ENCODE peak calls at places on chromosome 3, in four cellular contexts. One of them, this sample, is unnamed.

GRCh38 chr3:156389151-156389760 is 165.7 kb downstream of the SSR3 start:
- DNase-seq in Kasumi-1: no peak
- DNase-seq in lower leg skin: no peak
- DNase-seq in adrenal gland: no peak
- DNase-seq in this sample: no peak

GRCh38 chr3:187016639-187017345 is 86.5 kb downstream of the ST6GAL1 start:
- DNase-seq in Kasumi-1: peak
- DNase-seq in lower leg skin: no peak
- DNase-seq in adrenal gland: no peak
- DNase-seq in this sample: no peak

GRCh38 chr3:144178607-144179006 is 207.0 kb downstream of the DIPK2A start:
- DNase-seq in Kasumi-1: no peak
- DNase-seq in lower leg skin: no peak
- DNase-seq in adrenal gland: no peak
- DNase-seq in this sample: no peak

GRCh38 chr3:42895332-42895868 is 10.5 kb upstream of the ZNF662 start:
- DNase-seq in Kasumi-1: no peak
- DNase-seq in lower leg skin: no peak
- DNase-seq in adrenal gland: no peak
- DNase-seq in this sample: no peak

GRCh38 chr3:115403791-115404190 is 219.5 kb upstream of the GAP43 start:
- DNase-seq in Kasumi-1: no peak
- DNase-seq in lower leg skin: no peak
- DNase-seq in adrenal gland: no peak
- DNase-seq in this sample: no peak

GRCh38 chr3:146189519-146190173 is 28.7 kb upstream of the PLOD2 start:
- DNase-seq in Kasumi-1: peak
- DNase-seq in lower leg skin: no peak
- DNase-seq in adrenal gland: peak
- DNase-seq in this sample: no peak

GRCh38 chr3:73786346-73786807 is 161.6 kb upstream of the PDZRN3 start:
- DNase-seq in Kasumi-1: no peak
- DNase-seq in lower leg skin: peak
- DNase-seq in adrenal gland: peak
- DNase-seq in this sample: no peak

GRCh38 chr3:170180107-170180951 is 1.2 kb downstream of the PHC3 start:
- DNase-seq in Kasumi-1: peak
- DNase-seq in lower leg skin: no peak
- DNase-seq in adrenal gland: peak
- DNase-seq in this sample: no peak

GRCh38 chr3:152254031-152254430 is 14.7 kb upstream of the MBNL1 start:
- DNase-seq in Kasumi-1: no peak
- DNase-seq in lower leg skin: no peak
- DNase-seq in adrenal gland: no peak
- DNase-seq in this sample: no peak

GRCh38 chr3:140203510-140203909 is 268.5 kb downstream of the CLSTN2 start:
- DNase-seq in Kasumi-1: no peak
- DNase-seq in lower leg skin: no peak
- DNase-seq in adrenal gland: no peak
- DNase-seq in this sample: no peak

GRCh38 chr3:87798567-87798947 is 260.2 kb downstream of the CGGBP1 start:
- DNase-seq in Kasumi-1: no peak
- DNase-seq in lower leg skin: no peak
- DNase-seq in adrenal gland: no peak
- DNase-seq in this sample: no peak

GRCh38 chr3:106836906-106837305 is 540.3 kb upstream of the CCDC54 start:
- DNase-seq in Kasumi-1: no peak
- DNase-seq in lower leg skin: no peak
- DNase-seq in adrenal gland: no peak
- DNase-seq in this sample: no peak

GRCh38 chr3:194487289-194488006 is 646 bp upstream of the ATP13A3 start:
- DNase-seq in Kasumi-1: peak
- DNase-seq in lower leg skin: peak
- DNase-seq in adrenal gland: peak
- DNase-seq in this sample: no peak

GRCh38 chr3:67083277-67083676 is 85.2 kb downstream of the KBTBD8 start:
- DNase-seq in Kasumi-1: peak
- DNase-seq in lower leg skin: no peak
- DNase-seq in adrenal gland: no peak
- DNase-seq in this sample: peak

GRCh38 chr3:61264281-61264680 is 13.0 kb upstream of the FHIT start:
- DNase-seq in Kasumi-1: no peak
- DNase-seq in lower leg skin: no peak
- DNase-seq in adrenal gland: no peak
- DNase-seq in this sample: no peak

GRCh38 chr3:134074001-134074789 is 44.5 kb upstream of the SLCO2A1 start:
- DNase-seq in Kasumi-1: no peak
- DNase-seq in lower leg skin: peak
- DNase-seq in adrenal gland: no peak
- DNase-seq in this sample: no peak

GRCh38 chr3:42090973-42091731 is at the start of gene TRAK1:
- DNase-seq in Kasumi-1: no peak
- DNase-seq in lower leg skin: peak
- DNase-seq in adrenal gland: peak
- DNase-seq in this sample: no peak

GRCh38 chr3:60932669-60933068 is 318.6 kb downstream of the FHIT start:
- DNase-seq in Kasumi-1: peak
- DNase-seq in lower leg skin: no peak
- DNase-seq in adrenal gland: no peak
- DNase-seq in this sample: no peak

GRCh38 chr3:33848624-33849347 is 50.4 kb downstream of the PDCD6IP start:
- DNase-seq in Kasumi-1: peak
- DNase-seq in lower leg skin: no peak
- DNase-seq in adrenal gland: no peak
- DNase-seq in this sample: no peak

GRCh38 chr3:127072221-127072771 is 89.4 kb downstream of the PLXNA1 start:
- DNase-seq in Kasumi-1: no peak
- DNase-seq in lower leg skin: no peak
- DNase-seq in adrenal gland: no peak
- DNase-seq in this sample: no peak

GRCh38 chr3:189142527-189142926 is 29.2 kb upstream of the TPRG1 start:
- DNase-seq in Kasumi-1: no peak
- DNase-seq in lower leg skin: no peak
- DNase-seq in adrenal gland: no peak
- DNase-seq in this sample: no peak

GRCh38 chr3:147390589-147391569 is 15.5 kb downstream of the ZIC4 start:
- DNase-seq in Kasumi-1: no peak
- DNase-seq in lower leg skin: peak
- DNase-seq in adrenal gland: no peak
- DNase-seq in this sample: no peak

GRCh38 chr3:21729888-21730459 is 21.0 kb downstream of the ZNF385D start:
- DNase-seq in Kasumi-1: no peak
- DNase-seq in lower leg skin: no peak
- DNase-seq in adrenal gland: no peak
- DNase-seq in this sample: no peak

GRCh38 chr3:166637984-166638530 is 742.0 kb downstream of the ZBBX start:
- DNase-seq in Kasumi-1: no peak
- DNase-seq in lower leg skin: no peak
- DNase-seq in adrenal gland: no peak
- DNase-seq in this sample: no peak

GRCh38 chr3:149898771-149899170 is 71.9 kb downstream of the PFN2 start:
- DNase-seq in Kasumi-1: no peak
- DNase-seq in lower leg skin: no peak
- DNase-seq in adrenal gland: peak
- DNase-seq in this sample: no peak

GRCh38 chr3:160027541-160028195 is 39.0 kb downstream of the IL12A start:
- DNase-seq in Kasumi-1: peak
- DNase-seq in lower leg skin: no peak
- DNase-seq in adrenal gland: no peak
- DNase-seq in this sample: peak

GRCh38 chr3:189342811-189343210 is 171.0 kb downstream of the TPRG1 start:
- DNase-seq in Kasumi-1: no peak
- DNase-seq in lower leg skin: no peak
- DNase-seq in adrenal gland: no peak
- DNase-seq in this sample: no peak

GRCh38 chr3:185744997-185745843 is 79.6 kb downstream of the IGF2BP2 start:
- DNase-seq in Kasumi-1: peak
- DNase-seq in lower leg skin: no peak
- DNase-seq in adrenal gland: no peak
- DNase-seq in this sample: peak

GRCh38 chr3:77420316-77420715 is 380.4 kb downstream of the ROBO2 start:
- DNase-seq in Kasumi-1: no peak
- DNase-seq in lower leg skin: no peak
- DNase-seq in adrenal gland: no peak
- DNase-seq in this sample: no peak

GRCh38 chr3:112128843-112129727 is 4.0 kb downstream of the GCSAM start:
- DNase-seq in Kasumi-1: no peak
- DNase-seq in lower leg skin: no peak
- DNase-seq in adrenal gland: no peak
- DNase-seq in this sample: no peak

GRCh38 chr3:134460965-134461364 is 24.8 kb downstream of the ANAPC13 start:
- DNase-seq in Kasumi-1: no peak
- DNase-seq in lower leg skin: no peak
- DNase-seq in adrenal gland: no peak
- DNase-seq in this sample: no peak

GRCh38 chr3:195853036-195853435 is 41.3 kb upstream of the MUC4 start:
- DNase-seq in Kasumi-1: no peak
- DNase-seq in lower leg skin: no peak
- DNase-seq in adrenal gland: no peak
- DNase-seq in this sample: no peak

GRCh38 chr3:16423298-16423697 is 90.2 kb downstream of the RFTN1 start:
- DNase-seq in Kasumi-1: no peak
- DNase-seq in lower leg skin: no peak
- DNase-seq in adrenal gland: no peak
- DNase-seq in this sample: no peak

GRCh38 chr3:97009427-97010019 is 195.1 kb downstream of the EPHA6 start:
- DNase-seq in Kasumi-1: no peak
- DNase-seq in lower leg skin: no peak
- DNase-seq in adrenal gland: no peak
- DNase-seq in this sample: no peak

GRCh38 chr3:4006288-4006687 is 207.1 kb downstream of the LRRN1 start:
- DNase-seq in Kasumi-1: no peak
- DNase-seq in lower leg skin: no peak
- DNase-seq in adrenal gland: no peak
- DNase-seq in this sample: no peak

GRCh38 chr3:160538906-160539305 is 26.5 kb downstream of the KPNA4 start:
- DNase-seq in Kasumi-1: no peak
- DNase-seq in lower leg skin: no peak
- DNase-seq in adrenal gland: no peak
- DNase-seq in this sample: no peak